ENCODE peak calls at places on chromosomes 4 and X, in four cellular contexts. U, C, X and M are unnamed samples.

GRCh38 chrX:17488036-17488435 is 113.0 kb downstream of the NHS start:
- DNase-seq in U (no peak), X (no peak), C (no peak), M (no peak)

GRCh38 chr4:13701937-13702446 is 74.5 kb upstream of the BOD1L1 start:
- DNase-seq in U (peak), C (no peak), X (no peak), M (no peak)

GRCh38 chrX:134459683-134460004 is 321 bp upstream of the HPRT1 start:
- DNase-seq in C (no peak), X (no peak), U (no peak), M (no peak)

GRCh38 chrX:24283122-24283789 is 30.6 kb downstream of the SUPT20HL2 start:
- DNase-seq in C (no peak), X (no peak), U (no peak), M (no peak)

GRCh38 chrX:118978451-118978850 is 4.0 kb downstream of the LONRF3 start:
- DNase-seq in U (no peak), X (no peak), C (no peak), M (no peak)

GRCh38 chr4:54109226-54110018 is 9.5 kb downstream of the GSX2 start:
- DNase-seq in U (no peak), C (peak), X (no peak), M (no peak)

GRCh38 chr4:140856692-140857091 is 100.5 kb upstream of the TBC1D9 start:
- DNase-seq in U (peak), X (peak), C (peak), M (no peak)

GRCh38 chr4:10184051-10184450 is 67.5 kb upstream of the WDR1 start:
- DNase-seq in X (no peak), C (no peak), U (no peak), M (no peak)

GRCh38 chrX:114841051-114841450 is 176.4 kb downstream of the IL13RA2 start:
- DNase-seq in X (no peak), U (no peak), C (no peak), M (no peak)

GRCh38 chr4:38753021-38753806 is 29.6 kb downstream of the TLR10 start:
- DNase-seq in U (peak), C (peak), X (peak), M (no peak)

GRCh38 chrX:132559101-132559500 is 70.3 kb upstream of the MBNL3 start:
- DNase-seq in C (no peak), X (no peak), U (no peak), M (no peak)

GRCh38 chr4:140296871-140297570 is 76.4 kb upstream of the SCOC start:
- DNase-seq in U (no peak), X (no peak), C (no peak), M (no peak)

GRCh38 chr4:120683902-120684540 is 238.5 kb downstream of the PRDM5 start:
- DNase-seq in U (no peak), X (no peak), C (no peak), M (no peak)

GRCh38 chr4:71830497-71831178 is 46.8 kb upstream of the GC start:
- DNase-seq in C (no peak), U (no peak), X (no peak), M (no peak)

GRCh38 chr4:184142121-184143000 is 75.3 kb downstream of the ENPP6 start:
- DNase-seq in U (no peak), X (no peak), C (no peak), M (no peak)

GRCh38 chr4:95694411-95694810 is 145.5 kb upstream of the PDHA2 start:
- DNase-seq in U (no peak), C (no peak), X (no peak), M (no peak)

GRCh38 chrX:37921758-37922157 is 74.4 kb upstream of the DYNLT3 start:
- DNase-seq in C (no peak), X (no peak), U (no peak), M (no peak)

GRCh38 chrX:37922926-37923325 is 75.6 kb upstream of the DYNLT3 start:
- DNase-seq in X (no peak), U (no peak), C (no peak), M (no peak)

DNA sequence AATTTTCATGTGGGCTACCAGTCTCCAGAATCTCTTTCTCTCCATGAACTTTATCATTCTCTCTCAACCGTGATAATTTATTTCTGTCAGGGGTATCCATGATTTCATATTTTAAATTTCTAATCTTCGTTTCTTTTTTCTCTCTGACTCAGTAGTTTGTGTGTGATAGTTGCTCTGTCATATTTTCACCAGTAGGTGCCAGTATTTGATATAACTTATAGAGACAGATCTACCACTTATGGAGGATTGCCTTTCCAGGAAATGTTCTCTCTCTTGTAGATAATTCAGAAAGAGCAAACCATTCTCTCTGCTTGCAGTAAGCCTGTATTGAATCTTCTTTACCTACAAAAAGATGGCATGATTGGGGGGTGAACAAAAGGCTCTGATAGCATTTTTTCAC is 79.3 kb upstream of the DYNLT3 start:
- DNase-seq in U (no peak), C (peak), X (no peak), M (no peak)
- TF ChIP-seq CTCF in U (peak), C (peak), X (peak), M (peak)

DNA sequence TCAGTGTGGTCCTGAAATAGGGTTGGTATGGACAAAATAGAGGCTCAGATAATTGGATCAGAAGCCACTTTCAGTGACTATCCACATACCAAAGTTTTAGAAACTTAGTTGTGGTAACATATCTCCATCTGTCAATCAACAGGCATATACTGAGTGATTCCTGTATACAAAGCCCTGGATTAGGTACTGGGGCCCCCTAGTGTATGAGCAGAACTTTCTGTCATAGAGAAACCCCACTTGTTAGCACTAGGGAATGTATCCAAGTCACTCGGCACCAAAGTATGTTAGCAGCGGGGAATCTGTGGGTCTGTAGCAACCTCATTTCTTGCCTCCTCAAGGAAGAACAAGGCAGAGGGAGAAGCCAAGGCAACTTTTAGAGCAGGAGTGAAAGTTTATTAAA is 50.7 kb downstream of the MAP7D3 start:
- DNase-seq in U (no peak), C (peak), X (no peak), M (no peak)
- TF ChIP-seq CTCF in U (peak), C (peak), X (peak), M (peak)

GRCh38 chr4:112517067-112517588 is 1.1 kb upstream of the NEUROG2 start:
- DNase-seq in X (no peak), U (no peak), C (peak), M (peak)
- TF ChIP-seq CTCF in X (no peak), U (no peak), C (peak), M (peak)

GRCh38 chr4:22434895-22435294 is 81.0 kb downstream of the ADGRA3 start:
- DNase-seq in C (peak), U (peak), X (peak), M (no peak)
- TF ChIP-seq CTCF in C (peak), U (peak), X (peak), M (peak)

GRCh38 chr4:134650461-134650860 is 448.9 kb upstream of the PABPC4L start:
- DNase-seq in X (no peak), C (no peak), U (no peak), M (no peak)
- TF ChIP-seq CTCF in X (no peak), C (peak), U (no peak), M (no peak)

GRCh38 chrX:80290834-80291233 is 129.4 kb upstream of the TENT5D start:
- DNase-seq in X (no peak), U (no peak), C (no peak), M (no peak)

GRCh38 chrX:80282535-80282934 is 137.7 kb upstream of the TENT5D start:
- DNase-seq in U (no peak), X (no peak), C (no peak), M (no peak)

DNA sequence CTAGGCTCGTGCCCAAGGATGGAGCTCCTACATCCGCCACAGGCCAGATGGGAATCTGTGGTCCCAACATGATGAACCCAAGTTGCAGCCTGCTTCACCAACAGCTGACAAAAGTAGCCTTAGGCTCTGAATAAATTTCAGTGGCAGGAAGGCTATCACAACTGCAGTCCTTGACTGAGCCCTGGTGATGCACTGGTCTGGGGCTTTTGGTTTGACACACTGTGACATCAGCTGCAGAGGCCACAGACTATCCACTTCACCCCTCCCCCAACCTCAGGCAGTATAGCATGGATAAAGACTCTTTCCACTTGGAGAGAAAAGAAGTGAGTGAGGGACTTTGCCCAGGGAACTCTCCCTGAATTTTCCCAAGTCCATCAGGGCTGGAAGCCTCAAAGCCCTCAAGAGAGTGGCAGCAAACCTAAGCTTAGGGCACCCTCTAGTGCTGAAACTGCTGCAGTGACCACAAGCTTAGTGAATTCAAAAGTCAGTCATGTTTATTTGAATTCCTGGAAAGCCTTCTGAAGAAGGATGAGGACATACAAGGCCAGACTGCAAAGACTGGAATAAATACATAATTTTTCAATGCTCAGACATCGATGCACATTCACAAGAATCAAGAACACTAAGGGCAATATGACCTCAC is 135.0 kb upstream of the TENT5D start:
- DNase-seq in U (no peak), X (no peak), C (peak), M (peak)
- TF ChIP-seq CTCF in U (peak), X (peak), C (peak), M (peak)

DNA sequence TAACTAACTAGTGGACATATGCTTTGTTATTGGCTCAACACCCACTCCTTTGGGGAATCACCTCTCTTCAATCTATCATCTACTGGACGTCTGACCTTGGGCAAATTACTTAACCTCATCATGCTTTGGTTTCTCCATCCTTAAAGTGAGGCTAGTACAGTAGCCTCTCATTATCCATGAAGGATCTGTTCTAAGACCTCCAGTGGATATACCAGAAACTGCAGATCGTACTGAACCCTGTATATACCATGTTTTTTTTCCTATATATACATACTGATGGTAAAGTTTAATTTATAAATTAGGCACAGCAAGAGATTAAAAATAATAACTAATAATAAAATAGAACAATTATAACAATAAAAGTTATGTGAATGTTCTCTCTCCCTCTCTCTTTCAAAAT is 56.2 kb downstream of the HMGB3 start:
- DNase-seq in C (no peak), U (no peak), X (no peak), M (no peak)
- TF ChIP-seq CTCF in C (no peak), U (no peak), X (no peak), M (no peak)